ENCODE peak calls at places on chromosomes 6 and 20, in eight cellular contexts. One of them, this sample, is unnamed.

GRCh38 chr6:117266948-117267347 is 1.6 kb downstream of the VGLL2 start:
- DNase-seq in CD8-positive, alpha-beta T cell: no peak
- DNase-seq in uterus: no peak
- DNase-seq in aorta: no peak
- DNase-seq in IMR-90: no peak
- DNase-seq in A549: no peak
- DNase-seq in psoas muscle: no peak
- DNase-seq in hepatocyte: no peak
- DNase-seq in this sample: no peak

GRCh38 chr6:16236648-16237199 is 1.7 kb upstream of the GMPR start:
- DNase-seq in CD8-positive, alpha-beta T cell: no peak
- DNase-seq in IMR-90: peak
- DNase-seq in psoas muscle: no peak
- DNase-seq in A549: no peak
- DNase-seq in uterus: peak
- DNase-seq in hepatocyte: no peak
- DNase-seq in aorta: no peak
- DNase-seq in this sample: no peak

GRCh38 chr20:3727333-3728035 is 5.0 kb upstream of the HSPA12B start:
- DNase-seq in CD8-positive, alpha-beta T cell: no peak
- DNase-seq in A549: no peak
- DNase-seq in IMR-90: peak
- DNase-seq in hepatocyte: no peak
- DNase-seq in psoas muscle: no peak
- DNase-seq in aorta: no peak
- DNase-seq in uterus: peak
- DNase-seq in this sample: no peak

GRCh38 chr6:125163811-125164210 is 10.2 kb downstream of the TPD52L1 start:
- DNase-seq in CD8-positive, alpha-beta T cell: no peak
- DNase-seq in psoas muscle: no peak
- DNase-seq in A549: no peak
- DNase-seq in aorta: no peak
- DNase-seq in IMR-90: no peak
- DNase-seq in hepatocyte: no peak
- DNase-seq in uterus: no peak
- DNase-seq in this sample: no peak

GRCh38 chr20:46089076-46089337 is 755 bp downstream of the NCOA5 start:
- DNase-seq in psoas muscle: no peak
- DNase-seq in A549: peak
- DNase-seq in aorta: no peak
- DNase-seq in CD8-positive, alpha-beta T cell: no peak
- DNase-seq in IMR-90: peak
- DNase-seq in hepatocyte: peak
- DNase-seq in uterus: no peak
- DNase-seq in this sample: no peak

GRCh38 chr6:105482227-105482839 is 79.5 kb upstream of the PREP start:
- DNase-seq in CD8-positive, alpha-beta T cell: no peak
- DNase-seq in uterus: peak
- DNase-seq in hepatocyte: peak
- DNase-seq in psoas muscle: peak
- DNase-seq in A549: no peak
- DNase-seq in IMR-90: peak
- DNase-seq in aorta: no peak
- DNase-seq in this sample: no peak

GRCh38 chr20:46139908-46140482 is 21.9 kb downstream of the CD40 start:
- DNase-seq in hepatocyte: no peak
- DNase-seq in A549: no peak
- DNase-seq in aorta: no peak
- DNase-seq in uterus: no peak
- DNase-seq in CD8-positive, alpha-beta T cell: no peak
- DNase-seq in IMR-90: no peak
- DNase-seq in psoas muscle: no peak
- DNase-seq in this sample: peak

GRCh38 chr20:46701057-46701456 is 8.4 kb upstream of the SLC2A10 start:
- DNase-seq in hepatocyte: no peak
- DNase-seq in A549: no peak
- DNase-seq in psoas muscle: no peak
- DNase-seq in uterus: no peak
- DNase-seq in CD8-positive, alpha-beta T cell: no peak
- DNase-seq in IMR-90: no peak
- DNase-seq in aorta: no peak
- DNase-seq in this sample: no peak

GRCh38 chr6:146857960-146858308 is 259.2 kb downstream of the ADGB start:
- DNase-seq in A549: peak
- DNase-seq in psoas muscle: no peak
- DNase-seq in aorta: no peak
- DNase-seq in IMR-90: no peak
- DNase-seq in CD8-positive, alpha-beta T cell: no peak
- DNase-seq in hepatocyte: no peak
- DNase-seq in uterus: no peak
- DNase-seq in this sample: no peak

GRCh38 chr20:6590891-6591679 is 176.4 kb upstream of the BMP2 start:
- DNase-seq in psoas muscle: no peak
- DNase-seq in aorta: no peak
- DNase-seq in A549: no peak
- DNase-seq in CD8-positive, alpha-beta T cell: no peak
- DNase-seq in IMR-90: peak
- DNase-seq in uterus: no peak
- DNase-seq in hepatocyte: no peak
- DNase-seq in this sample: peak

GRCh38 chr6:6656287-6656686 is 67.8 kb downstream of the LY86 start:
- DNase-seq in CD8-positive, alpha-beta T cell: peak
- DNase-seq in aorta: no peak
- DNase-seq in IMR-90: no peak
- DNase-seq in uterus: no peak
- DNase-seq in A549: no peak
- DNase-seq in psoas muscle: no peak
- DNase-seq in hepatocyte: no peak
- DNase-seq in this sample: no peak

GRCh38 chr20:38523697-38524096 is 51.1 kb downstream of the RALGAPB start:
- DNase-seq in aorta: no peak
- DNase-seq in hepatocyte: no peak
- DNase-seq in psoas muscle: no peak
- DNase-seq in A549: no peak
- DNase-seq in IMR-90: peak
- DNase-seq in uterus: no peak
- DNase-seq in CD8-positive, alpha-beta T cell: no peak
- DNase-seq in this sample: peak

GRCh38 chr20:53815509-53815908 is 221.9 kb upstream of the ZNF217 start:
- DNase-seq in hepatocyte: no peak
- DNase-seq in A549: no peak
- DNase-seq in uterus: no peak
- DNase-seq in CD8-positive, alpha-beta T cell: no peak
- DNase-seq in psoas muscle: no peak
- DNase-seq in IMR-90: no peak
- DNase-seq in aorta: no peak
- DNase-seq in this sample: no peak

GRCh38 chr6:36139991-36140710 is 9.8 kb downstream of the MAPK13 start:
- DNase-seq in hepatocyte: no peak
- DNase-seq in uterus: no peak
- DNase-seq in A549: no peak
- DNase-seq in CD8-positive, alpha-beta T cell: no peak
- DNase-seq in IMR-90: no peak
- DNase-seq in aorta: no peak
- DNase-seq in psoas muscle: no peak
- DNase-seq in this sample: no peak

GRCh38 chr6:110490110-110490509 is 13.7 kb upstream of the SLC22A16 start:
- DNase-seq in A549: no peak
- DNase-seq in aorta: no peak
- DNase-seq in uterus: no peak
- DNase-seq in CD8-positive, alpha-beta T cell: no peak
- DNase-seq in hepatocyte: no peak
- DNase-seq in IMR-90: no peak
- DNase-seq in psoas muscle: no peak
- DNase-seq in this sample: no peak

GRCh38 chr6:116073765-116074450 is 13.2 kb upstream of the FRK start:
- DNase-seq in psoas muscle: no peak
- DNase-seq in CD8-positive, alpha-beta T cell: no peak
- DNase-seq in uterus: no peak
- DNase-seq in hepatocyte: peak
- DNase-seq in IMR-90: peak
- DNase-seq in aorta: no peak
- DNase-seq in A549: peak
- DNase-seq in this sample: no peak

GRCh38 chr6:162533009-162533400 is 194.6 kb downstream of the PRKN start:
- DNase-seq in psoas muscle: no peak
- DNase-seq in IMR-90: no peak
- DNase-seq in aorta: peak
- DNase-seq in hepatocyte: no peak
- DNase-seq in CD8-positive, alpha-beta T cell: no peak
- DNase-seq in A549: no peak
- DNase-seq in uterus: no peak
- DNase-seq in this sample: no peak
- H3K27ac ChIP-seq in psoas muscle: no peak
- H3K27ac ChIP-seq in IMR-90: no peak
- H3K27ac ChIP-seq in aorta: no peak
- H3K27ac ChIP-seq in hepatocyte: no peak
- H3K27ac ChIP-seq in CD8-positive, alpha-beta T cell: no peak
- H3K27ac ChIP-seq in A549: no peak
- H3K27ac ChIP-seq in uterus: no peak
- H3K27ac ChIP-seq in this sample: peak

GRCh38 chr20:17571153-17571527 is 1.3 kb downstream of the DSTN start:
- DNase-seq in CD8-positive, alpha-beta T cell: no peak
- DNase-seq in psoas muscle: no peak
- DNase-seq in uterus: no peak
- DNase-seq in hepatocyte: no peak
- DNase-seq in aorta: no peak
- DNase-seq in IMR-90: no peak
- DNase-seq in A549: no peak
- DNase-seq in this sample: no peak
- H3K27ac ChIP-seq in CD8-positive, alpha-beta T cell: no peak
- H3K27ac ChIP-seq in psoas muscle: peak
- H3K27ac ChIP-seq in uterus: peak
- H3K27ac ChIP-seq in hepatocyte: peak
- H3K27ac ChIP-seq in aorta: peak
- H3K27ac ChIP-seq in IMR-90: peak
- H3K27ac ChIP-seq in A549: peak
- H3K27ac ChIP-seq in this sample: peak

GRCh38 chr20:59936409-59936808 is 3.0 kb upstream of the SYCP2 start:
- DNase-seq in A549: no peak
- DNase-seq in uterus: no peak
- DNase-seq in hepatocyte: no peak
- DNase-seq in CD8-positive, alpha-beta T cell: no peak
- DNase-seq in IMR-90: no peak
- DNase-seq in psoas muscle: no peak
- DNase-seq in aorta: no peak
- DNase-seq in this sample: no peak

GRCh38 chr20:59938696-59939051 is 1.4 kb downstream of the PPP1R3D start:
- DNase-seq in aorta: peak
- DNase-seq in IMR-90: peak
- DNase-seq in uterus: peak
- DNase-seq in A549: no peak
- DNase-seq in CD8-positive, alpha-beta T cell: no peak
- DNase-seq in hepatocyte: no peak
- DNase-seq in psoas muscle: peak
- DNase-seq in this sample: no peak

GRCh38 chr20:59938221-59938620 is 1.9 kb downstream of the PPP1R3D start:
- DNase-seq in CD8-positive, alpha-beta T cell: no peak
- DNase-seq in A549: no peak
- DNase-seq in IMR-90: peak
- DNase-seq in psoas muscle: no peak
- DNase-seq in uterus: no peak
- DNase-seq in hepatocyte: no peak
- DNase-seq in aorta: no peak
- DNase-seq in this sample: no peak

GRCh38 chr20:59935457-59936185 is 2.2 kb upstream of the SYCP2 start:
- DNase-seq in uterus: no peak
- DNase-seq in A549: no peak
- DNase-seq in psoas muscle: no peak
- DNase-seq in hepatocyte: no peak
- DNase-seq in CD8-positive, alpha-beta T cell: no peak
- DNase-seq in IMR-90: no peak
- DNase-seq in aorta: no peak
- DNase-seq in this sample: no peak

GRCh38 chr20:59937150-59937549 is 3.0 kb downstream of the PPP1R3D start:
- DNase-seq in CD8-positive, alpha-beta T cell: no peak
- DNase-seq in aorta: no peak
- DNase-seq in A549: no peak
- DNase-seq in IMR-90: no peak
- DNase-seq in hepatocyte: no peak
- DNase-seq in psoas muscle: no peak
- DNase-seq in uterus: no peak
- DNase-seq in this sample: no peak
- H3K27ac ChIP-seq in CD8-positive, alpha-beta T cell: no peak
- H3K27ac ChIP-seq in aorta: no peak
- H3K27ac ChIP-seq in A549: no peak
- H3K27ac ChIP-seq in IMR-90: no peak
- H3K27ac ChIP-seq in hepatocyte: no peak
- H3K27ac ChIP-seq in psoas muscle: peak
- H3K27ac ChIP-seq in uterus: no peak
- H3K27ac ChIP-seq in this sample: no peak

GRCh38 chr6:139965393-139965792 is 590.9 kb upstream of the CITED2 start:
- DNase-seq in uterus: no peak
- DNase-seq in aorta: no peak
- DNase-seq in CD8-positive, alpha-beta T cell: no peak
- DNase-seq in A549: no peak
- DNase-seq in IMR-90: peak
- DNase-seq in psoas muscle: no peak
- DNase-seq in hepatocyte: no peak
- DNase-seq in this sample: no peak

GRCh38 chr6:139961190-139961589 is 586.7 kb upstream of the CITED2 start:
- DNase-seq in CD8-positive, alpha-beta T cell: no peak
- DNase-seq in psoas muscle: no peak
- DNase-seq in A549: no peak
- DNase-seq in hepatocyte: no peak
- DNase-seq in aorta: no peak
- DNase-seq in IMR-90: no peak
- DNase-seq in uterus: no peak
- DNase-seq in this sample: no peak

GRCh38 chr6:139964737-139965136 is 590.3 kb upstream of the CITED2 start:
- DNase-seq in IMR-90: no peak
- DNase-seq in CD8-positive, alpha-beta T cell: no peak
- DNase-seq in aorta: no peak
- DNase-seq in psoas muscle: no peak
- DNase-seq in A549: no peak
- DNase-seq in uterus: no peak
- DNase-seq in hepatocyte: no peak
- DNase-seq in this sample: no peak

GRCh38 chr6:139960676-139961075 is 586.2 kb upstream of the CITED2 start:
- DNase-seq in uterus: no peak
- DNase-seq in aorta: no peak
- DNase-seq in hepatocyte: no peak
- DNase-seq in A549: no peak
- DNase-seq in psoas muscle: no peak
- DNase-seq in CD8-positive, alpha-beta T cell: no peak
- DNase-seq in IMR-90: no peak
- DNase-seq in this sample: no peak

DNA sequence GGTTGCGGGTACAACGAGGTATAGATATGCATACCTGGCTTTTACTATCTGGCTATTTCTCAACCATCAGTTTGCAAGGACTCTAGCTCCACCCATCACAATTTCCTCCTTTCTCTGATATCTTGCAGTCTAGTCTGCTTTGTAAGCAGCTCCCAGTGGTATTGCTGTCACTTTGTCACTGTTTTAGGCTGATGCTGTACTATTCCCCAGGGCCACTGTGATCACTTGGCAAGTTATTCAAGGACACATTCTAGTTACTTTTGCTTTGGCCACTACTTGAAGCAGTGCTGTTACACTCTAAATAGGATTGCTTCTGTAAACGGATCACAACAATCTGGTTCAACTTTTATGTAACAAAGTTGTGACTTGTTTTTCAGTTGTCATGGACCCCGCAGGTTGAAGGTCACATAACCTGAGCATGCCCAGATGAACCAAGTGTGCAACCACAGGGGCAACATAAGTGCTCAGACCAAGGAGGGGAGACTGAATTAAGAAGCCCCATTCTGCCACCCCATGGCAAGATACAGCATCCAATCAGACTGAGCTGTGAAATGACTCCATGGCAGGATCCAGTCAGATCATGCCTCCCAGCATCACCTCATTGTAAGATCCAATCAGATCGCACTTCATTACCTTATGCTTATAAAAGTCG is 588.3 kb upstream of the CITED2 start:
- DNase-seq in uterus: no peak
- DNase-seq in IMR-90: no peak
- DNase-seq in A549: no peak
- DNase-seq in hepatocyte: no peak
- DNase-seq in psoas muscle: no peak
- DNase-seq in aorta: no peak
- DNase-seq in CD8-positive, alpha-beta T cell: no peak
- DNase-seq in this sample: no peak
- H3K27ac ChIP-seq in uterus: no peak
- H3K27ac ChIP-seq in IMR-90: no peak
- H3K27ac ChIP-seq in A549: no peak
- H3K27ac ChIP-seq in hepatocyte: no peak
- H3K27ac ChIP-seq in psoas muscle: no peak
- H3K27ac ChIP-seq in aorta: no peak
- H3K27ac ChIP-seq in CD8-positive, alpha-beta T cell: no peak
- H3K27ac ChIP-seq in this sample: no peak

This sample was measured in epithelial cell of prostate.